ENCODE peak calls at places on chromosomes 16 and 17, in nine cellular contexts. X, W, B, U, J, Q, G, T and F are unnamed samples. For H3K9me3, the result is how much of the 10 kb centered on the place peaks cover.

GRCh38 chr17:61414141-61414935 is 14.7 kb downstream of the TBX2 start:
- DNase-seq in X (no peak), W (no peak), B (no peak), U (peak), J (peak), Q (no peak), G (no peak), T (no peak), F (no peak)

GRCh38 chr17:39739020-39739884 is 1.5 kb downstream of the GRB7 start:
- DNase-seq in X (no peak), W (peak), B (no peak), U (no peak), J (no peak), Q (peak), G (no peak), T (no peak), F (no peak)

GRCh38 chr16:75341934-75342811 is 90.7 kb upstream of the BCAR1 start:
- DNase-seq in X (no peak), W (peak), B (no peak), U (no peak), J (no peak), Q (no peak), G (peak), T (no peak), F (no peak)

GRCh38 chr16:61263400-61263799 is 772.8 kb downstream of the CDH8 start:
- DNase-seq in X (no peak), W (no peak), B (no peak), U (no peak), J (no peak), Q (no peak), G (no peak), T (no peak), F (no peak)

GRCh38 chr17:41004397-41004796 is 4.5 kb downstream of the KRTAP3-1 start:
- DNase-seq in X (no peak), W (no peak), B (no peak), U (no peak), J (no peak), Q (no peak), G (no peak), T (no peak), F (no peak)

GRCh38 chr17:77385750-77386501 is 245.2 kb downstream of the SEC14L1 start:
- DNase-seq in X (no peak), W (peak), B (no peak), U (no peak), J (no peak), Q (no peak), G (no peak), T (no peak), F (no peak)

GRCh38 chr16:11742041-11742535 is 569 bp downstream of the TXNDC11 start:
- DNase-seq in X (peak), W (no peak), B (peak), U (no peak), J (no peak), Q (peak), G (no peak), T (peak), F (no peak)

GRCh38 chr16:51648521-51648920 is 497.5 kb upstream of the SALL1 start:
- DNase-seq in X (no peak), W (peak), B (no peak), U (no peak), J (no peak), Q (no peak), G (no peak), T (no peak), F (no peak)

GRCh38 chr17:57356153-57356721 is 99.9 kb downstream of the MSI2 start:
- DNase-seq in X (no peak), W (no peak), B (no peak), U (no peak), J (no peak), Q (no peak), G (no peak), T (no peak), F (no peak)

GRCh38 chr17:3827124-3827773 is 18.8 kb downstream of the NCBP3 start:
- DNase-seq in X (peak), W (peak), B (peak), U (no peak), J (no peak), Q (no peak), G (peak), T (peak), F (peak)

GRCh38 chr17:78122221-78122990 is 6.1 kb downstream of the TMC6 start:
- DNase-seq in X (no peak), W (no peak), B (no peak), U (no peak), J (no peak), Q (peak), G (no peak), T (peak), F (no peak)

GRCh38 chr16:31920373-31920772 is 46.8 kb downstream of the ZNF267 start:
- DNase-seq in X (no peak), W (no peak), B (no peak), U (no peak), J (no peak), Q (no peak), G (no peak), T (no peak), F (no peak)
- H3K9me3 ChIP-seq in X (half or more), W (under half), B (under half), U (half or more), J (under half), Q (half or more), G (under half), T (under half), F (half or more)

DNA sequence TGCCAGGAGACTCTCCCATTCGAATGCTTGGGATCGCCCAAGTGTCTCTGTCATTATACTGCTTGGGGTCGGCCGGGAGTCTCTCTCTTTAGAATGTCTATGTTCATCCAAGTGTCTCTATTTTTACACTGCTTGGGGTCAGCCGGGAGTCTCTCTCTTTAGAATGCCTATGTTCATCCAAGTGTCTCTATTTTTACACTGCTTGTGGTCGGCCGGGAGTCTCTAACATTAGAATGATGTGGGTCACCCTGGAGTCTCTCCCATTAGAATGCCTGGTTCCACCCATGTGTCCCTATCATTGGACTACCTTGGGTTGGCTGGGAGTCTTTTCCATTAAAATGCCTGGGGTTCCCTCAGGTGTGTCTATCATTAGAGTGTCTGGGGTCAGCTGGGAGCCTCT is 2230.4 kb downstream of the TP53TG3F start:
- DNase-seq in X (no peak), W (no peak), B (no peak), U (no peak), J (no peak), Q (no peak), G (no peak), T (no peak), F (no peak)
- H3K9me3 ChIP-seq in X (under half), W (under half), B (under half), U (under half), J (under half), Q (under half), G (under half), T (under half), F (under half)

DNA sequence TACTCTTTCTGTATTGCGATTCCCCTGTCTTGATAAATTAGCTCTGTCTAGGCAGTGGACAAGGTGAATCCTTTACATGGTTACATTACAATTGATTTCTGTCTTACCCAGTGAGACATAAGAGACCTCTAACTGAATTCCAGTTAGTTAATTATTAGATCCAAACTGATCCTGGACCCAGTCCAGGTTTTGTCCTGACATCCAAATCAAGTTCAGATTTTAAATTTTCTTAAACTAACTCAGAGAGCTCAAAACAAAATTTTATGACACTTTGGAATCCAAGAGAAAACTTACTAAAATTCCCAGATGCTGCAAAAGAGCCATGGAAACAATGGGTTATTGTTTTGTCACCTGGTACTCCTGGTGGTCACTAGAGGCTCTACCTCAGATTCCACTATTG is 2166.6 kb downstream of the TP53TG3F start:
- DNase-seq in X (no peak), W (no peak), B (no peak), U (no peak), J (no peak), Q (no peak), G (no peak), T (no peak), F (no peak)
- H3K9me3 ChIP-seq in X (under half), W (under half), B (under half), U (under half), J (under half), Q (under half), G (under half), T (under half), F (under half)

GRCh38 chr17:27199948-27200347 is 94.0 kb upstream of the WSB1 start:
- DNase-seq in X (no peak), W (peak), B (no peak), U (no peak), J (no peak), Q (no peak), G (peak), T (no peak), F (no peak)

GRCh38 chr17:27207073-27207511 is 86.8 kb upstream of the WSB1 start:
- DNase-seq in X (no peak), W (peak), B (no peak), U (no peak), J (no peak), Q (no peak), G (peak), T (no peak), F (no peak)

GRCh38 chr17:27206447-27206846 is 87.5 kb upstream of the WSB1 start:
- DNase-seq in X (no peak), W (peak), B (no peak), U (no peak), J (no peak), Q (no peak), G (no peak), T (no peak), F (no peak)

GRCh38 chr17:27200476-27200875 is 93.4 kb upstream of the WSB1 start:
- DNase-seq in X (no peak), W (no peak), B (no peak), U (no peak), J (no peak), Q (no peak), G (no peak), T (no peak), F (no peak)

DNA sequence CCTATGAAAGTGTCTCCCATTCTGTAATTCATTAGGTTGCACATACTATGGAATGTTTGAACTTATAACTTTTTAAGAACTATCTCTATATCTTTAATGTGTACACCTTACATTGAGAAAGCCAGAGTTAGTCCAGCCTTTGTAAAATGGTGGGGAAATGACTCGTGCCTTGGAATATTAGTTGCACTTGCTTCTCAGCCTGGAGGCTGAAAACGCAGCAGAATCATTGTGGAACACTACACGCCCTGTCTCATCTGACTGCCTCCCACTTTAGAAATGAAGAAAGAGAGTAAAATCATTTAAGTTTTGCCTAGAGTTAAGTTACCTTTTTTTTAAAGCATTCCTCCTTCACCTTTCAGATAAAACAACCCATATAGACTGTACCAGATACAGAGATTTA is 90.7 kb upstream of the WSB1 start:
- DNase-seq in X (no peak), W (no peak), B (no peak), U (no peak), J (no peak), Q (no peak), G (no peak), T (no peak), F (no peak)
- H3K9me3 ChIP-seq in X (under half), W (under half), B (under half), U (under half), J (under half), Q (under half), G (under half), T (under half), F (under half)

DNA sequence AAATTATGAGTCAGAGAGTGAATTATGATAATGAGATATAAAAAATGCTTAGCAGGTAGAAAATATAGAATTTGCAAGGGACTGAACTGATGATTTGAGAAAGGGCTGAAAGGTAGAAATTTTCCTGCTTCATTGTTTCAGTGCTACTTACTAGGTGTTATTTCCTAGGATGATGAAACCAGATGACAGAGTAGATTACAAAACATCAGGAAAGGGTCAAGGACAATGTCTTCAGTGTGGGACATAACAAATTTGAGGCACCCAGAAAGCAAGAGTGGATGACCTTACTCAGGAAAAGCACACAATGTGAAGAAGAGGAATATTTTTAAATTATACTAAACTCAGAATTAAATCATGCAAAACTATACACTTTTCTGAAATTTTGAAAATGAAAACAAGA is 102.1 kb downstream of the SHCBP1 start:
- DNase-seq in X (no peak), W (no peak), B (no peak), U (no peak), J (no peak), Q (no peak), G (no peak), T (no peak), F (no peak)
- H3K9me3 ChIP-seq in X (under half), W (under half), B (under half), U (under half), J (under half), Q (under half), G (under half), T (under half), F (under half)

GRCh38 chr17:22717211-22717610 is 1024.9 kb downstream of the KCNJ18 start:
- DNase-seq in X (no peak), W (no peak), B (no peak), U (no peak), J (peak), Q (no peak), G (no peak), T (no peak), F (no peak)
- H3K9me3 ChIP-seq in X (under half), W (under half), B (under half), U (under half), J (under half), Q (under half), G (under half), T (under half), F (under half)

GRCh38 chr17:82952019-82952418 is 112.2 kb upstream of the ZNF750 start:
- DNase-seq in X (no peak), W (no peak), B (no peak), U (no peak), J (no peak), Q (peak), G (no peak), T (no peak), F (no peak)
- H3K9me3 ChIP-seq in X (under half), W (under half), B (half or more), U (under half), J (under half), Q (under half), G (under half), T (under half), F (under half)

DNA sequence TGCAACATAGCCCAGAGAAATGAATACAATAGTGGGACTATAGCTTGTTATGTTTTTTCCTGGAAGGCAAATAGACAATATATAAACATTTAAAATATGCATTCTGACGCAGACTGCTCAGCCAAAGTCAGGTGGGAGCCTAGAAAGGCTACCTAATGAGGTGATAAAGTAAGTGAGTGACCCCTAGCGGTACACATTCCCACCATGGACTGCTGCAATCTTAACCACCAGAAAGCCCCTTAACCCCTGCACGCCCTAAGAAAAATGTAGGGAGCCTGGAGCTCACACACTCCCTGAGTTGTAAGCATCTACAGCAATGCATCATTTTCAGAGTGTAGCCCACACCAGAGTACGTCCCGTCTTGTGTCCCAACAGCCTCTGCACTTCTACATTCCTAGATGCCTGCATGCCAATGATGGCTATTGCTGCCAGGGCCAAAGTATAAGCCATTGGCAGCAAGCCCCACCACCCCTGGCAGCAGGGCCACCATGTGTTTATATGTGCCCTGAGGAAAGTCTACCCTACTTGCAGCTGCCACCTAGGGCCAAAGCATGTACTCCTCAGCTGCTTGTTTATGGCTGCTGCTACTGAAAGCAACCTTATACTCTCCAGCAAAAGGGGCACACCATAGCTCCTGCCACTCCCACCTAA is 127.6 kb downstream of the KIF2B start:
- DNase-seq in X (no peak), W (no peak), B (no peak), U (no peak), J (no peak), Q (no peak), G (no peak), T (no peak), F (no peak)
- H3K9me3 ChIP-seq in X (under half), W (under half), B (under half), U (under half), J (under half), Q (under half), G (under half), T (under half), F (under half)